ENCODE peak calls at places on chromosomes 2 and 18, in eight cellular contexts. One of them, this sample, is unnamed.
A peak's percentile ranks its signal among the peaks of the same experiment; 100 is the strongest.

GRCh38 chr2:157592374-157592773 is 36.3 kb downstream of the ACVR1C start:
- DNase-seq in NB4: no peak
- DNase-seq in posterior cingulate gyrus: no peak
- DNase-seq in WTC11: no peak
- DNase-seq in dermis microvascular lymphatic vessel endothelial cell: no peak
- DNase-seq in A172: no peak
- DNase-seq in Kasumi-1: no peak
- DNase-seq in uterus: no peak
- DNase-seq in this sample: no peak

GRCh38 chr18:56799756-56800155 is 148.6 kb downstream of the WDR7 start:
- DNase-seq in NB4: no peak
- DNase-seq in posterior cingulate gyrus: no peak
- DNase-seq in WTC11: no peak
- DNase-seq in dermis microvascular lymphatic vessel endothelial cell: no peak
- DNase-seq in A172: no peak
- DNase-seq in Kasumi-1: no peak
- DNase-seq in uterus: no peak
- DNase-seq in this sample: no peak

GRCh38 chr2:204511021-204511420 is 34.3 kb upstream of the PARD3B start:
- DNase-seq in NB4: no peak
- DNase-seq in posterior cingulate gyrus: no peak
- DNase-seq in WTC11: no peak
- DNase-seq in dermis microvascular lymphatic vessel endothelial cell: no peak
- DNase-seq in A172: no peak
- DNase-seq in Kasumi-1: no peak
- DNase-seq in uterus: no peak
- DNase-seq in this sample: no peak

GRCh38 chr2:3779650-3780049 is 76.3 kb downstream of the DCDC2C start:
- DNase-seq in NB4: no peak
- DNase-seq in posterior cingulate gyrus: no peak
- DNase-seq in WTC11: no peak
- DNase-seq in dermis microvascular lymphatic vessel endothelial cell: no peak
- DNase-seq in A172: no peak
- DNase-seq in Kasumi-1: no peak
- DNase-seq in uterus: no peak
- DNase-seq in this sample: no peak

GRCh38 chr2:238119756-238120462 is 18.6 kb upstream of the KLHL30 start:
- DNase-seq in NB4: no peak
- DNase-seq in posterior cingulate gyrus: no peak
- DNase-seq in WTC11: no peak
- DNase-seq in dermis microvascular lymphatic vessel endothelial cell: no peak
- DNase-seq in A172: no peak
- DNase-seq in Kasumi-1: no peak
- DNase-seq in uterus: no peak
- DNase-seq in this sample: no peak

GRCh38 chr2:234841321-234842015 is 110.3 kb upstream of the SH3BP4 start:
- DNase-seq in NB4: no peak
- DNase-seq in posterior cingulate gyrus: no peak
- DNase-seq in WTC11: no peak
- DNase-seq in dermis microvascular lymphatic vessel endothelial cell: no peak
- DNase-seq in A172: no peak
- DNase-seq in Kasumi-1: no peak
- DNase-seq in uterus: no peak
- DNase-seq in this sample: no peak

GRCh38 chr2:79432731-79433146 is 80.1 kb upstream of the CTNNA2 start:
- DNase-seq in NB4: no peak
- DNase-seq in posterior cingulate gyrus: peak; percentile 57
- DNase-seq in WTC11: no peak
- DNase-seq in dermis microvascular lymphatic vessel endothelial cell: no peak
- DNase-seq in A172: no peak
- DNase-seq in Kasumi-1: no peak
- DNase-seq in uterus: no peak
- DNase-seq in this sample: no peak

GRCh38 chr2:85811173-85811849 is 57.5 kb downstream of the ATOH8 start:
- DNase-seq in NB4: no peak
- DNase-seq in posterior cingulate gyrus: no peak
- DNase-seq in WTC11: no peak
- DNase-seq in dermis microvascular lymphatic vessel endothelial cell: no peak
- DNase-seq in A172: no peak
- DNase-seq in Kasumi-1: no peak
- DNase-seq in uterus: peak; percentile 70
- DNase-seq in this sample: no peak

GRCh38 chr2:41853427-41854191 is 194.2 kb upstream of the PKDCC start:
- DNase-seq in NB4: peak; percentile 34
- DNase-seq in posterior cingulate gyrus: no peak
- DNase-seq in WTC11: peak; percentile 70
- DNase-seq in dermis microvascular lymphatic vessel endothelial cell: peak; percentile 12
- DNase-seq in A172: peak; percentile 50
- DNase-seq in Kasumi-1: peak; percentile 40
- DNase-seq in uterus: peak; percentile 46
- DNase-seq in this sample: peak; percentile 35

GRCh38 chr18:8895987-8896619 is 190.7 kb downstream of the MTCL1 start:
- DNase-seq in NB4: no peak
- DNase-seq in posterior cingulate gyrus: no peak
- DNase-seq in WTC11: no peak
- DNase-seq in dermis microvascular lymphatic vessel endothelial cell: no peak
- DNase-seq in A172: peak; percentile 94
- DNase-seq in Kasumi-1: no peak
- DNase-seq in uterus: no peak
- DNase-seq in this sample: no peak

GRCh38 chr2:45946023-45946422 is 294.5 kb downstream of the PRKCE start:
- DNase-seq in NB4: no peak
- DNase-seq in posterior cingulate gyrus: no peak
- DNase-seq in WTC11: no peak
- DNase-seq in dermis microvascular lymphatic vessel endothelial cell: no peak
- DNase-seq in A172: peak; percentile 97
- DNase-seq in Kasumi-1: no peak
- DNase-seq in uterus: no peak
- DNase-seq in this sample: peak; percentile 77

GRCh38 chr2:154813636-154814035 is 115.1 kb downstream of the KCNJ3 start:
- DNase-seq in NB4: no peak
- DNase-seq in posterior cingulate gyrus: no peak
- DNase-seq in WTC11: no peak
- DNase-seq in dermis microvascular lymphatic vessel endothelial cell: no peak
- DNase-seq in A172: no peak
- DNase-seq in Kasumi-1: no peak
- DNase-seq in uterus: no peak
- DNase-seq in this sample: no peak

GRCh38 chr2:84925336-84925723 is 19.9 kb downstream of the TMSB10 start:
- DNase-seq in NB4: no peak
- DNase-seq in posterior cingulate gyrus: no peak
- DNase-seq in WTC11: no peak
- DNase-seq in dermis microvascular lymphatic vessel endothelial cell: no peak
- DNase-seq in A172: no peak
- DNase-seq in Kasumi-1: no peak
- DNase-seq in uterus: no peak
- DNase-seq in this sample: no peak

GRCh38 chr2:203804070-203804469 is 63.5 kb upstream of the CTLA4 start:
- DNase-seq in NB4: no peak
- DNase-seq in posterior cingulate gyrus: peak; percentile 21
- DNase-seq in WTC11: no peak
- DNase-seq in dermis microvascular lymphatic vessel endothelial cell: no peak
- DNase-seq in A172: peak; percentile 95
- DNase-seq in Kasumi-1: no peak
- DNase-seq in uterus: no peak
- DNase-seq in this sample: no peak

GRCh38 chr2:202378661-202379338 is 2.7 kb downstream of the BMPR2 start:
- DNase-seq in NB4: no peak
- DNase-seq in posterior cingulate gyrus: no peak
- DNase-seq in WTC11: no peak
- DNase-seq in dermis microvascular lymphatic vessel endothelial cell: no peak
- DNase-seq in A172: peak; percentile 8
- DNase-seq in Kasumi-1: no peak
- DNase-seq in uterus: no peak
- DNase-seq in this sample: no peak

GRCh38 chr2:213235741-213236140 is 48.5 kb upstream of the SPAG16 start:
- DNase-seq in NB4: no peak
- DNase-seq in posterior cingulate gyrus: no peak
- DNase-seq in WTC11: no peak
- DNase-seq in dermis microvascular lymphatic vessel endothelial cell: no peak
- DNase-seq in A172: no peak
- DNase-seq in Kasumi-1: no peak
- DNase-seq in uterus: no peak
- DNase-seq in this sample: no peak

This sample was measured in HCT116.